ENCODE peak calls at places on chromosomes 16 and 17, in nine cellular contexts. Q is stimulated activated CD4-positive, alpha-beta T cell treated with anti-CD3 and anti-CD28 coated beads, TNF-alpha, amount 100 ng/mL, for 24 hours; G is cardiac fibroblast; C is mesothelial cell of epicardium; F is right atrium auricular region; Y is Panc1; M is activated naive CD4-positive, alpha-beta T cell treated with anti-CD3 and anti-CD28 coated beads, Interleukin-2, amount 10 ng/mL, durations not matched to agents 7 days and 5 days; P is NCI-H2081 treated with DMSO at 0.1 percent for 48 hours; T is PC-9. A is an unnamed sample.

GRCh38 chr16:84055366-84055765 is 12.8 kb upstream of the SLC38A8 start:
- DNase-seq in Y (no peak), P (no peak), T (no peak), C (no peak), Q (no peak), G (no peak), F (no peak), M (peak; percentile 15), A (no peak)

GRCh38 chr17:68238894-68239293 is 8.9 kb upstream of the AMZ2 start:
- DNase-seq in Y (no peak), F (no peak), G (no peak), Q (no peak), P (no peak), C (no peak), T (no peak), M (peak; percentile 47), A (no peak)

GRCh38 chr16:73013974-73014373 is 34.0 kb downstream of the ZFHX3 start:
- DNase-seq in M (no peak), Y (no peak), F (no peak), G (no peak), Q (no peak), T (no peak), P (no peak), C (no peak), A (no peak)

GRCh38 chr17:80422981-80423380 is 8.0 kb downstream of the ENDOV start:
- DNase-seq in P (no peak), F (no peak), Q (no peak), Y (no peak), G (no peak), T (no peak), C (no peak), M (no peak), A (no peak)

GRCh38 chr17:31321481-31321880 is at the start of gene EVI2A:
- DNase-seq in F (no peak), Q (peak; percentile 51), M (peak; percentile 91), G (peak; percentile 87), T (no peak), P (no peak), Y (no peak), C (no peak), A (no peak)

GRCh38 chr17:73829676-73830280 is 185.5 kb upstream of the SDK2 start:
- DNase-seq in T (no peak), C (no peak), M (no peak), F (no peak), P (no peak), Y (no peak), G (no peak), Q (no peak), A (no peak)

GRCh38 chr16:86497551-86498021 is 12.7 kb upstream of the FOXF1 start:
- DNase-seq in C (no peak), T (no peak), P (no peak), G (no peak), Y (no peak), M (no peak), F (no peak), Q (no peak), A (no peak)

GRCh38 chr17:38745545-38745944 is 2.6 kb downstream of the PCGF2 start:
- DNase-seq in T (no peak), F (no peak), G (no peak), Q (no peak), P (peak; percentile 44), M (no peak), C (no peak), Y (no peak), A (peak; percentile 68)

GRCh38 chr16:10931977-10932632 is 10.2 kb downstream of the DEXI start:
- DNase-seq in C (no peak), G (no peak), M (no peak), Q (no peak), Y (no peak), F (no peak), T (no peak), P (no peak), A (no peak)

GRCh38 chr16:4347010-4347409 is 4.1 kb downstream of the PAM16 start:
- DNase-seq in Y (no peak), F (no peak), G (peak; percentile 36), Q (no peak), M (no peak), P (no peak), T (no peak), C (no peak), A (no peak)

GRCh38 chr16:4917117-4917516 is 19.8 kb downstream of the PPL start:
- DNase-seq in M (no peak), T (peak; percentile 52), C (no peak), Y (no peak), P (no peak), Q (no peak), F (no peak), G (peak; percentile 61), A (no peak)

GRCh38 chr17:5078106-5079028 is at the start of gene ZFP3:
- DNase-seq in G (peak; percentile 83), Y (no peak), Q (peak; percentile 48), P (peak; percentile 25), F (peak; percentile 82), M (peak; percentile 85), C (no peak), T (peak; percentile 58), A (peak; percentile 21)

GRCh38 chr17:81909966-81910839 is 996 bp downstream of the PCYT2 start:
- DNase-seq in T (peak; percentile 43), C (no peak), G (no peak), F (no peak), Y (no peak), M (no peak), Q (no peak), P (no peak), A (no peak)